ENCODE peak calls at places on chromosomes 6 and 20, in nine cellular contexts. One of them, this sample, is unnamed.

GRCh38 chr6:100538086-100538485 is 73.4 kb upstream of the SIM1 start:
- DNase-seq in ascending aorta: no peak
- DNase-seq in upper lobe of right lung: no peak
- DNase-seq in naive thymus-derived CD4-positive, alpha-beta T cell: no peak
- DNase-seq in suprapubic skin: no peak
- DNase-seq in ovary: no peak
- DNase-seq in tibial artery: no peak
- DNase-seq in H9: no peak
- DNase-seq in lung: no peak
- DNase-seq in this sample: no peak

GRCh38 chr6:2630362-2630761 is 120.4 kb downstream of the MYLK4 start:
- DNase-seq in ascending aorta: no peak
- DNase-seq in upper lobe of right lung: no peak
- DNase-seq in naive thymus-derived CD4-positive, alpha-beta T cell: no peak
- DNase-seq in suprapubic skin: no peak
- DNase-seq in ovary: peak; percentile 64
- DNase-seq in tibial artery: peak; percentile 92
- DNase-seq in H9: no peak
- DNase-seq in lung: no peak
- DNase-seq in this sample: no peak

GRCh38 chr6:111265842-111266241 is 178.5 kb downstream of the SLC16A10 start:
- DNase-seq in ascending aorta: no peak
- DNase-seq in upper lobe of right lung: no peak
- DNase-seq in naive thymus-derived CD4-positive, alpha-beta T cell: no peak
- DNase-seq in suprapubic skin: no peak
- DNase-seq in ovary: no peak
- DNase-seq in tibial artery: no peak
- DNase-seq in H9: no peak
- DNase-seq in lung: no peak
- DNase-seq in this sample: no peak

GRCh38 chr20:60035-60918 is 27.2 kb upstream of the DEFB125 start:
- DNase-seq in ascending aorta: no peak
- DNase-seq in upper lobe of right lung: no peak
- DNase-seq in naive thymus-derived CD4-positive, alpha-beta T cell: no peak
- DNase-seq in suprapubic skin: no peak
- DNase-seq in ovary: no peak
- DNase-seq in tibial artery: no peak
- DNase-seq in H9: no peak
- DNase-seq in lung: no peak
- DNase-seq in this sample: no peak

GRCh38 chr6:32194388-32194787 is 1.9 kb upstream of the GPSM3 start:
- DNase-seq in ascending aorta: no peak
- DNase-seq in upper lobe of right lung: no peak
- DNase-seq in naive thymus-derived CD4-positive, alpha-beta T cell: no peak
- DNase-seq in suprapubic skin: no peak
- DNase-seq in ovary: no peak
- DNase-seq in tibial artery: no peak
- DNase-seq in H9: no peak
- DNase-seq in lung: no peak
- DNase-seq in this sample: no peak

GRCh38 chr6:5471044-5471443 is 209.7 kb downstream of the FARS2 start:
- DNase-seq in ascending aorta: no peak
- DNase-seq in upper lobe of right lung: peak; percentile 71
- DNase-seq in naive thymus-derived CD4-positive, alpha-beta T cell: peak; percentile 64
- DNase-seq in suprapubic skin: no peak
- DNase-seq in ovary: no peak
- DNase-seq in tibial artery: no peak
- DNase-seq in H9: peak; percentile 58
- DNase-seq in lung: peak; percentile 56
- DNase-seq in this sample: peak; percentile 23

GRCh38 chr20:840858-841567 is 7.5 kb downstream of the FAM110A start:
- DNase-seq in ascending aorta: no peak
- DNase-seq in upper lobe of right lung: peak; percentile 90
- DNase-seq in naive thymus-derived CD4-positive, alpha-beta T cell: no peak
- DNase-seq in suprapubic skin: no peak
- DNase-seq in ovary: peak; percentile 60
- DNase-seq in tibial artery: no peak
- DNase-seq in H9: no peak
- DNase-seq in lung: peak; percentile 60
- DNase-seq in this sample: no peak

GRCh38 chr6:46484081-46484820 is 7.0 kb downstream of the RCAN2 start:
- DNase-seq in ascending aorta: no peak
- DNase-seq in upper lobe of right lung: no peak
- DNase-seq in naive thymus-derived CD4-positive, alpha-beta T cell: no peak
- DNase-seq in suprapubic skin: no peak
- DNase-seq in ovary: no peak
- DNase-seq in tibial artery: no peak
- DNase-seq in H9: no peak
- DNase-seq in lung: no peak
- DNase-seq in this sample: no peak

GRCh38 chr6:39464067-39464466 is 141.6 kb upstream of the KCNK16 start:
- DNase-seq in ascending aorta: no peak
- DNase-seq in upper lobe of right lung: no peak
- DNase-seq in naive thymus-derived CD4-positive, alpha-beta T cell: no peak
- DNase-seq in suprapubic skin: no peak
- DNase-seq in ovary: no peak
- DNase-seq in tibial artery: no peak
- DNase-seq in H9: no peak
- DNase-seq in lung: no peak
- DNase-seq in this sample: no peak

GRCh38 chr6:105803439-105803838 is 282.7 kb upstream of the PRDM1 start:
- DNase-seq in ascending aorta: no peak
- DNase-seq in upper lobe of right lung: no peak
- DNase-seq in naive thymus-derived CD4-positive, alpha-beta T cell: no peak
- DNase-seq in suprapubic skin: no peak
- DNase-seq in ovary: no peak
- DNase-seq in tibial artery: no peak
- DNase-seq in H9: no peak
- DNase-seq in lung: no peak
- DNase-seq in this sample: no peak

GRCh38 chr20:48360338-48360698 is 467.5 kb downstream of the PREX1 start:
- DNase-seq in ascending aorta: no peak
- DNase-seq in upper lobe of right lung: no peak
- DNase-seq in naive thymus-derived CD4-positive, alpha-beta T cell: no peak
- DNase-seq in suprapubic skin: no peak
- DNase-seq in ovary: no peak
- DNase-seq in tibial artery: no peak
- DNase-seq in H9: no peak
- DNase-seq in lung: no peak
- DNase-seq in this sample: no peak

GRCh38 chr20:45235995-45236394 is 14.8 kb downstream of the SEMG2 start:
- DNase-seq in ascending aorta: no peak
- DNase-seq in upper lobe of right lung: peak; percentile 73
- DNase-seq in naive thymus-derived CD4-positive, alpha-beta T cell: no peak
- DNase-seq in suprapubic skin: no peak
- DNase-seq in ovary: no peak
- DNase-seq in tibial artery: no peak
- DNase-seq in H9: peak; percentile 77
- DNase-seq in lung: peak; percentile 83
- DNase-seq in this sample: no peak

GRCh38 chr20:50294164-50295088 is 103.8 kb downstream of the CEBPB start:
- DNase-seq in ascending aorta: no peak
- DNase-seq in upper lobe of right lung: no peak
- DNase-seq in naive thymus-derived CD4-positive, alpha-beta T cell: no peak
- DNase-seq in suprapubic skin: no peak
- DNase-seq in ovary: no peak
- DNase-seq in tibial artery: no peak
- DNase-seq in H9: peak; percentile 45
- DNase-seq in lung: no peak
- DNase-seq in this sample: no peak

GRCh38 chr6:130020106-130020851 is 1.9 kb downstream of the L3MBTL3 start:
- DNase-seq in ascending aorta: no peak
- DNase-seq in upper lobe of right lung: peak; percentile 70
- DNase-seq in naive thymus-derived CD4-positive, alpha-beta T cell: peak; percentile 47
- DNase-seq in suprapubic skin: peak; percentile 63
- DNase-seq in ovary: peak; percentile 65
- DNase-seq in tibial artery: peak; percentile 69
- DNase-seq in H9: no peak
- DNase-seq in lung: peak; percentile 31
- DNase-seq in this sample: peak; percentile 39

GRCh38 chr20:18443841-18444240 is 23.0 kb downstream of the DZANK1 start:
- DNase-seq in ascending aorta: no peak
- DNase-seq in upper lobe of right lung: no peak
- DNase-seq in naive thymus-derived CD4-positive, alpha-beta T cell: no peak
- DNase-seq in suprapubic skin: no peak
- DNase-seq in ovary: no peak
- DNase-seq in tibial artery: no peak
- DNase-seq in H9: no peak
- DNase-seq in lung: no peak
- DNase-seq in this sample: no peak

GRCh38 chr20:41587956-41588355 is 30.2 kb downstream of the CHD6 start:
- DNase-seq in ascending aorta: no peak
- DNase-seq in upper lobe of right lung: no peak
- DNase-seq in naive thymus-derived CD4-positive, alpha-beta T cell: no peak
- DNase-seq in suprapubic skin: no peak
- DNase-seq in ovary: no peak
- DNase-seq in tibial artery: no peak
- DNase-seq in H9: no peak
- DNase-seq in lung: no peak
- DNase-seq in this sample: no peak

GRCh38 chr6:153024401-153025017 is 22.0 kb upstream of the MTRF1L start:
- DNase-seq in ascending aorta: no peak
- DNase-seq in upper lobe of right lung: no peak
- DNase-seq in naive thymus-derived CD4-positive, alpha-beta T cell: peak; percentile 51
- DNase-seq in suprapubic skin: no peak
- DNase-seq in ovary: no peak
- DNase-seq in tibial artery: no peak
- DNase-seq in H9: peak; percentile 54
- DNase-seq in lung: peak; percentile 33
- DNase-seq in this sample: peak; percentile 8

GRCh38 chr6:33623895-33624381 is 2.8 kb downstream of the ITPR3 start:
- DNase-seq in ascending aorta: no peak
- DNase-seq in upper lobe of right lung: no peak
- DNase-seq in naive thymus-derived CD4-positive, alpha-beta T cell: no peak
- DNase-seq in suprapubic skin: no peak
- DNase-seq in ovary: no peak
- DNase-seq in tibial artery: no peak
- DNase-seq in H9: no peak
- DNase-seq in lung: no peak
- DNase-seq in this sample: no peak

GRCh38 chr6:68718379-68719073 is 83.4 kb downstream of the ADGRB3 start:
- DNase-seq in ascending aorta: no peak
- DNase-seq in upper lobe of right lung: no peak
- DNase-seq in naive thymus-derived CD4-positive, alpha-beta T cell: no peak
- DNase-seq in suprapubic skin: no peak
- DNase-seq in ovary: no peak
- DNase-seq in tibial artery: no peak
- DNase-seq in H9: no peak
- DNase-seq in lung: no peak
- DNase-seq in this sample: no peak

GRCh38 chr6:26157150-26157837 is 70.1 kb downstream of the HFE start:
- DNase-seq in ascending aorta: no peak
- DNase-seq in upper lobe of right lung: peak; percentile 79
- DNase-seq in naive thymus-derived CD4-positive, alpha-beta T cell: peak; percentile 77
- DNase-seq in suprapubic skin: peak; percentile 83
- DNase-seq in ovary: peak; percentile 80
- DNase-seq in tibial artery: peak; percentile 81
- DNase-seq in H9: peak; percentile 69
- DNase-seq in lung: peak; percentile 67
- DNase-seq in this sample: peak; percentile 44

GRCh38 chr6:69780585-69781178 is 16.1 kb downstream of the LMBRD1 start:
- DNase-seq in ascending aorta: no peak
- DNase-seq in upper lobe of right lung: no peak
- DNase-seq in naive thymus-derived CD4-positive, alpha-beta T cell: no peak
- DNase-seq in suprapubic skin: no peak
- DNase-seq in ovary: no peak
- DNase-seq in tibial artery: no peak
- DNase-seq in H9: no peak
- DNase-seq in lung: no peak
- DNase-seq in this sample: no peak

GRCh38 chr6:149184523-149184922 is 133.0 kb upstream of the TAB2 start:
- DNase-seq in ascending aorta: no peak
- DNase-seq in upper lobe of right lung: no peak
- DNase-seq in naive thymus-derived CD4-positive, alpha-beta T cell: no peak
- DNase-seq in suprapubic skin: no peak
- DNase-seq in ovary: no peak
- DNase-seq in tibial artery: no peak
- DNase-seq in H9: no peak
- DNase-seq in lung: no peak
- DNase-seq in this sample: no peak
- H3K9me3 ChIP-seq in ascending aorta: no peaks in the 10 kb centered on the region
- H3K9me3 ChIP-seq in upper lobe of right lung: no peaks in the 10 kb centered on the region
- H3K9me3 ChIP-seq in naive thymus-derived CD4-positive, alpha-beta T cell: no peaks in the 10 kb centered on the region
- H3K9me3 ChIP-seq in suprapubic skin: no peaks in the 10 kb centered on the region
- H3K9me3 ChIP-seq in ovary: no peaks in the 10 kb centered on the region
- H3K9me3 ChIP-seq in tibial artery: peaks cover 5% of the 10 kb centered on the region
- H3K9me3 ChIP-seq in H9: no peaks in the 10 kb centered on the region
- H3K9me3 ChIP-seq in lung: peaks cover 9% of the 10 kb centered on the region
- H3K9me3 ChIP-seq in this sample: no peaks in the 10 kb centered on the region

DNA sequence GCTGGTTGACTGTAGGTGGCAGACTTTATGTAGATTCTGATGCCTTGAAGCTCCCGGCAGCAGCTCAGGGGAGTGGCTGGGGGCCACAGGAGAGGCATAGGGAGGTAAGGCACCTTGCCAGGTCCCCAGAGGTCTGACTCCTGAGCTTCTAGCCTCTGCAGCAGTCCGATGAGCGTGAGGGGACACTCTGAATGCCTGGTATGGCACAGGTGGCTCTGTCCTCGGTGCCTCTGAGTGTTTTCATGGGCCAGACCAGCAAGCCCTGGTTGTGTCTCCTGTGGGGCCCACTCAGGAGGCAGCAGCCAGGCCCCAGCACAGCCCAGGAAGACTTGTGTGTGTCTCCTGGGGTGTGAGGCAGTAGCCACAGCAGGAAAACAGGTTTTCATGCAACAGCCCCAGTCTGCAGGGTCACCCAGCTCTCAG is 39.7 kb upstream of the IRF4 start:
- DNase-seq in ascending aorta: no peak
- DNase-seq in upper lobe of right lung: peak; percentile 69
- DNase-seq in naive thymus-derived CD4-positive, alpha-beta T cell: no peak
- DNase-seq in suprapubic skin: no peak
- DNase-seq in ovary: peak; percentile 32
- DNase-seq in tibial artery: no peak
- DNase-seq in H9: no peak
- DNase-seq in lung: no peak
- DNase-seq in this sample: no peak
- H3K9me3 ChIP-seq in ascending aorta: no peaks in the 10 kb centered on the region
- H3K9me3 ChIP-seq in upper lobe of right lung: no peaks in the 10 kb centered on the region
- H3K9me3 ChIP-seq in naive thymus-derived CD4-positive, alpha-beta T cell: no peaks in the 10 kb centered on the region
- H3K9me3 ChIP-seq in suprapubic skin: no peaks in the 10 kb centered on the region
- H3K9me3 ChIP-seq in ovary: no peaks in the 10 kb centered on the region
- H3K9me3 ChIP-seq in tibial artery: no peaks in the 10 kb centered on the region
- H3K9me3 ChIP-seq in H9: peaks cover 82% of the 10 kb centered on the region
- H3K9me3 ChIP-seq in lung: no peaks in the 10 kb centered on the region
- H3K9me3 ChIP-seq in this sample: no peaks in the 10 kb centered on the region

GRCh38 chr6:23308166-23308565 is 738.8 kb downstream of the HDGFL1 start:
- DNase-seq in ascending aorta: no peak
- DNase-seq in upper lobe of right lung: no peak
- DNase-seq in naive thymus-derived CD4-positive, alpha-beta T cell: no peak
- DNase-seq in suprapubic skin: no peak
- DNase-seq in ovary: no peak
- DNase-seq in tibial artery: no peak
- DNase-seq in H9: no peak
- DNase-seq in lung: no peak
- DNase-seq in this sample: no peak
- H3K9me3 ChIP-seq in ascending aorta: no peaks in the 10 kb centered on the region
- H3K9me3 ChIP-seq in upper lobe of right lung: no peaks in the 10 kb centered on the region
- H3K9me3 ChIP-seq in naive thymus-derived CD4-positive, alpha-beta T cell: no peaks in the 10 kb centered on the region
- H3K9me3 ChIP-seq in suprapubic skin: no peaks in the 10 kb centered on the region
- H3K9me3 ChIP-seq in ovary: no peaks in the 10 kb centered on the region
- H3K9me3 ChIP-seq in tibial artery: no peaks in the 10 kb centered on the region
- H3K9me3 ChIP-seq in H9: no peaks in the 10 kb centered on the region
- H3K9me3 ChIP-seq in lung: no peaks in the 10 kb centered on the region
- H3K9me3 ChIP-seq in this sample: no peaks in the 10 kb centered on the region

GRCh38 chr20:56299362-56299761 is 50.8 kb downstream of the MC3R start:
- DNase-seq in ascending aorta: no peak
- DNase-seq in upper lobe of right lung: no peak
- DNase-seq in naive thymus-derived CD4-positive, alpha-beta T cell: no peak
- DNase-seq in suprapubic skin: no peak
- DNase-seq in ovary: no peak
- DNase-seq in tibial artery: no peak
- DNase-seq in H9: no peak
- DNase-seq in lung: no peak
- DNase-seq in this sample: no peak
- H3K9me3 ChIP-seq in ascending aorta: no peaks in the 10 kb centered on the region
- H3K9me3 ChIP-seq in upper lobe of right lung: no peaks in the 10 kb centered on the region
- H3K9me3 ChIP-seq in naive thymus-derived CD4-positive, alpha-beta T cell: no peaks in the 10 kb centered on the region
- H3K9me3 ChIP-seq in suprapubic skin: no peaks in the 10 kb centered on the region
- H3K9me3 ChIP-seq in ovary: no peaks in the 10 kb centered on the region
- H3K9me3 ChIP-seq in tibial artery: no peaks in the 10 kb centered on the region
- H3K9me3 ChIP-seq in H9: peaks cover 77% of the 10 kb centered on the region
- H3K9me3 ChIP-seq in lung: no peaks in the 10 kb centered on the region
- H3K9me3 ChIP-seq in this sample: no peaks in the 10 kb centered on the region